ENCODE peak calls at places on chromosomes 2 and 18, in six cellular contexts. M is CD4-positive, CD25-positive, alpha-beta regulatory T cell; N is activated CD4-positive, alpha-beta T cell treated with anti-CD3 and anti-CD28 coated beads, Interleukin-2, amount 50 U/mL, for 48 hours; E is IMR-90; I is effector CD8-positive, alpha-beta T cell; V is neural crest cell. S is an unnamed sample.

GRCh38 chr2:133352719-133353118 is 215.5 kb downstream of the NCKAP5 start:
- DNase-seq in I (no peak), M (no peak), V (no peak), N (no peak), E (no peak), S (no peak)

GRCh38 chr2:61660511-61661388 is 122.6 kb upstream of the XPO1 start:
- DNase-seq in I (no peak), M (no peak), E (no peak), N (no peak), V (no peak), S (no peak)

GRCh38 chr2:237892936-237893595 is 33.6 kb downstream of the RAMP1 start:
- DNase-seq in M (no peak), V (no peak), N (no peak), E (no peak), I (no peak), S (no peak)

GRCh38 chr2:27021253-27021801 is 11.4 kb upstream of the TMEM214 start:
- DNase-seq in V (no peak), M (no peak), I (no peak), E (no peak), N (no peak), S (no peak)

GRCh38 chr2:47602996-47603395 is 179.9 kb upstream of the MSH6 start:
- DNase-seq in I (no peak), E (peak; percentile 25), M (no peak), N (no peak), V (no peak), S (no peak)

GRCh38 chr2:138059967-138060635 is 95.8 kb downstream of the HNMT start:
- DNase-seq in E (peak; percentile 41), I (no peak), V (no peak), N (no peak), M (no peak), S (peak; percentile 35)

GRCh38 chr2:160091381-160091780 is 29.0 kb upstream of the PLA2R1 start:
- DNase-seq in E (peak; percentile 54), V (no peak), M (no peak), I (no peak), N (no peak), S (no peak)

GRCh38 chr18:34809697-34810096 is 99.6 kb downstream of the DTNA start:
- DNase-seq in M (no peak), I (no peak), N (peak; percentile 14), E (peak; percentile 32), V (no peak), S (no peak)

GRCh38 chr18:13291745-13292447 is 73.3 kb downstream of the LDLRAD4 start:
- DNase-seq in M (no peak), I (no peak), N (no peak), E (no peak), V (no peak), S (no peak)

GRCh38 chr2:161415467-161416293 is 417 bp upstream of the TBR1 start:
- DNase-seq in V (peak; percentile 5), I (no peak), N (peak; percentile 12), E (no peak), M (peak; percentile 40), S (no peak)

GRCh38 chr2:159155315-159155714 is 131.2 kb downstream of the WDSUB1 start:
- DNase-seq in M (no peak), V (no peak), I (no peak), N (no peak), E (no peak), S (no peak)

GRCh38 chr2:18900691-18901113 is 311.3 kb upstream of the NT5C1B start:
- DNase-seq in M (no peak), I (no peak), E (no peak), V (no peak), N (no peak), S (no peak)

GRCh38 chr2:102637358-102637757 is 18.0 kb downstream of the SLC9A2 start:
- DNase-seq in V (no peak), N (no peak), M (no peak), I (no peak), E (no peak), S (no peak)